ENCODE peak calls at places on chromosome 2, in four cellular contexts. M is GM12891, U is K562, R is GM12878. P is an unnamed sample.

GRCh38 chr2:190849774-190850173 is 30.8 kb upstream of the GLS start:
- DNase-seq in M (no peak), U (no peak), R (no peak), P (no peak)

GRCh38 chr2:57146951-57147350 is 899.7 kb upstream of the VRK2 start:
- DNase-seq in M (no peak), U (no peak), R (no peak), P (no peak)

GRCh38 chr2:227932001-227932400 is 60.6 kb downstream of the DAW1 start:
- DNase-seq in M (no peak), U (no peak), R (no peak), P (no peak)

GRCh38 chr2:223008162-223008561 is 43.8 kb upstream of the KCNE4 start:
- DNase-seq in M (no peak), U (no peak), R (no peak), P (no peak)

GRCh38 chr2:160918909-160919503 is 241.2 kb upstream of the TANK start:
- DNase-seq in M (no peak), U (peak; percentile 19), R (no peak), P (no peak)

GRCh38 chr2:224927671-224928173 is 114.5 kb downstream of the DOCK10 start:
- DNase-seq in M (no peak), U (no peak), R (no peak), P (no peak)

GRCh38 chr2:6184532-6185302 is 492.5 kb downstream of the SOX11 start:
- DNase-seq in M (no peak), U (no peak), R (no peak), P (no peak)

GRCh38 chr2:109674894-109675534 is 60.9 kb downstream of the SOWAHC start:
- DNase-seq in M (no peak), U (no peak), R (no peak), P (no peak)

GRCh38 chr2:205586626-205587025 is 95.7 kb upstream of the NRP2 start:
- DNase-seq in M (no peak), U (no peak), R (no peak), P (no peak)

GRCh38 chr2:60355849-60356261 is 197.6 kb downstream of the BCL11A start:
- DNase-seq in M (no peak), U (no peak), R (no peak), P (peak; percentile 14)

GRCh38 chr2:63842149-63843061 is 709 bp downstream of the UGP2 start:
- DNase-seq in M (no peak), U (peak; percentile 29), R (no peak), P (peak; percentile 51)

GRCh38 chr2:162021659-162022058 is 52.4 kb downstream of the DPP4 start:
- DNase-seq in M (no peak), U (no peak), R (no peak), P (no peak)

GRCh38 chr2:172052000-172052983 is 33.0 kb upstream of the DLX1 start:
- DNase-seq in M (no peak), U (no peak), R (no peak), P (no peak)

GRCh38 chr2:70508711-70509462 is 44.7 kb downstream of the TGFA start:
- DNase-seq in M (no peak), U (no peak), R (no peak), P (no peak)

GRCh38 chr2:10410716-10411437 is 37.2 kb downstream of the ODC1 start:
- DNase-seq in M (no peak), U (no peak), R (no peak), P (no peak)

DNA sequence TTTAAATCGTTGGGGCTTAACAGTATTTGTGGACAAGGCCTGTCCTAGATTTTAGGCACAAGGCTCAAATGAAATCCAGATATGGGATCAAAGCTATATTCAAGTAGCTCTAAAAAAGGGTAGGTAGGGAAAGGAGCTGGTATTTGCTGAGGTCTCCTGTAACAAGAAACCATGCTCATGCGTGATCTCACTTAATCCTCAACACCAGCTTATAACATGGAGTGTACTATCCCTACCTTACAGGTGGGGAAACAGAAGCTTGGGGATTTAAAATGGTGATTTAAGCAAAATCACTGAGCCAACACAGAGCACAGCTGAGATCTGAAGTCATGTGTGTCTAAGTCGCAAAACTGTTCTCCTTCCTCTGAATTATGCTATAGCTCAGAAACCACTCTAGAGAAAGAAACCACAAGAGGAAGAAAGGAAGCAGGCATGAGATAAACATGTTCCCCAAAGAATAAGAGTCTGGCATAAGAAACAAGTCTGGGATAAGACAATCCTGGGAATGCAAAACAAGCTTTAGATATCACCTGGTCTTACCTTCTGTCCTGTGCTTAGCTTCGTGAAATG is 43.1 kb downstream of the CYRIA start:
- DNase-seq in M (no peak), U (no peak), R (no peak), P (no peak)
- TF ChIP-seq SPI1 in M (no peak), U (no peak), R (no peak), P (no peak)

DNA sequence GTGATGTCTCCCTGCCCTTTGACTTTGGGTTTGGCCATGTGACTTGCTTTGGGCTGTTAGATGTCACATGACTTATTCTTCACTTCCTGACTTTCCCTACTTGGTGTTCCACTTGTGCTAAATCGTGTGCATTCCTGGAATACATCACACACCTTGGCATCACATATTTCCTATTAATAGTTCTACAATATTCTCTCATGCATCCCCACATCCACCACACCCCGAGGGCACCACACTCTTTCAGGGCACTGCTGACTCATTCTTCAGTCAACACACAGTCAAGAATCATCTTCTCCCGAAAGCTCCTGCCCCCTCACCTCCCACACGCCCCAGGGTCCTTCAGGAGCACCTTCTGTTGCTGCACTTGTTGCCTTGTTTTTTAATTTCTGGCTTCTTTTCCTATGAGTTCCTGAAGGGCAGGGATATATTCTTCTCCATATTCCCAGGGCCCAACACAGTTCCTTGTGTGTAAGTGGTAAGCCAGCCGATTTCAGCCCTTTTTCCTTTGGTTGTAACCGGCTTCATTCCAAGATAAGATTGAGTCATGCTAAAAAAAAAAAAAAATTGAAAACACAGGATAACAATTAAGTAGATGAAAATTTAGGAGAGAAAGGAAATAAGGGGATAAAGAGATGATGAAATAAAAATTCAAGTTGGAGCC is 341.4 kb downstream of the SLC4A3 start:
- DNase-seq in M (no peak), U (no peak), R (no peak), P (no peak)
- TF ChIP-seq SPI1 in M (no peak), U (no peak), R (no peak), P (no peak)

GRCh38 chr2:121897335-121897970 is 142.0 kb downstream of the TSN start:
- DNase-seq in M (peak; percentile 72), U (peak; percentile 63), R (no peak), P (peak; percentile 8)
- TF ChIP-seq SPI1 in M (no peak), U (no peak), R (no peak), P (no peak)

GRCh38 chr2:15112216-15112615 is 448.9 kb downstream of the NBAS start:
- DNase-seq in M (no peak), U (no peak), R (no peak), P (peak; percentile 31)
- TF ChIP-seq SPI1 in M (no peak), U (no peak), R (no peak), P (no peak)

GRCh38 chr2:45259144-45259543 is 249.9 kb upstream of the SIX2 start:
- DNase-seq in M (no peak), U (no peak), R (no peak), P (no peak)

GRCh38 chr2:45256867-45257641 is 247.8 kb upstream of the SIX2 start:
- DNase-seq in M (no peak), U (no peak), R (no peak), P (no peak)

GRCh38 chr2:45258251-45258775 is 249.1 kb upstream of the SIX2 start:
- DNase-seq in M (no peak), U (no peak), R (no peak), P (no peak)

GRCh38 chr2:45256173-45256866 is 247.1 kb upstream of the SIX2 start:
- DNase-seq in M (no peak), U (no peak), R (no peak), P (no peak)

DNA sequence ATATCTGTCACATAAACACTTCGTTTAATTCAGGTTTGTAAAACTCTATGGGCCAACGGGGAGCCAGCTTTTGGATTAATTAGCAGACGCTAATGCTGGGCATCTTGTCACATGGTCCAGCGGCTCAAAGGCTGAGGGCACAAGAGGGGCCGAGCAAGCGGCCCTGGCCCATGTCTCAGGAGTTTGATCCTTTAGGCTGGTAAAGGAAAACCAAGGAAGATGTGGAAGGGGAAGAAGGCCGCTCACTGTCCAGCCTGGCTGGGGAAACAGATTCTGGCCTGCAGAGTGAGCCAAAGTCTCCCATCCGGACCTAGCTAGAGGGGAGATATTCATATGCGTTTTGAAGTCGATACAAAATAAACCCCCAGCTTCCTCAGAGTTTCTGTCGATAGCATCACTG is 248.6 kb upstream of the SIX2 start:
- DNase-seq in M (no peak), U (no peak), R (no peak), P (no peak)
- TF ChIP-seq SPI1 in M (no peak), U (no peak), R (no peak), P (no peak)

DNA sequence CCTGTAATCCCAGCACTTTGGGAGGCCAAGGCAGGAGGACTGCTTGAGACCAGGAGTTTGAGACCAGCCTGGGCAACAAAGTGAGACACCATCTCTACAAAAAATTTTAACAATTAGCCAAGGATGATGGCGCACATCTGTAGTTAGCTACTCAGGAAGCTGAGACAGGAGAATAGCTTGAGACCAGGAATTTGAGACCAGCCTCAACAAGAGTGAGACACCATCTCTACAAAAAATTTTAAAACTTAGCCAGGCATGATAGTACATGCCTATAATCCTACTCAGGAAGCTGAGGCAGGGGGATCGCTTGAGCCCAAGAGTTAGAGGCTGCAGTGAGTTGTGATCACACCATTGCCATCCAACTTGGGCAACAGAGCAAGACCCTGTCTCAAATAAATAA is 7.0 kb downstream of the MEMO1 start:
- DNase-seq in M (no peak), U (no peak), R (no peak), P (no peak)
- TF ChIP-seq SPI1 in M (no peak), U (no peak), R (no peak), P (no peak)

DNA sequence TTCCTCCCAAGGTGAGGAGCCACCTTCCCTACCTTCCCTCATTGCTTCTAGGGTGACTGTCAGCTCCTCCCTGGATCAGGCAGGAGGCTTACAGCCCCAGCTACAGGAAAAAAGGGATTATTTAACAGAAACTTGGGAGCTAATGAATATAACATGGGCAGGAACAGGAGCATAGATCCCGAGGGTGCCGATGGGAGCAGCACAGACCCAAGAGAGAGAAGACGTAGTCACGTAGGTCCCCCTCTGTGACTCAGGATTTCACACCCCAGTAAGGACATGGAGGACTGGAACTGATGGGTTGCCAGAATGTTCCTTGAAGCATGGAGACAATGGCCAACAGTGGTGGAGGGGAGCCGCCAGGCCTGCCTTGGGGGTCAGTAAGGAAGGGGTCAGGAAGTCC is 10.3 kb upstream of the HDAC4 start:
- DNase-seq in M (no peak), U (no peak), R (no peak), P (no peak)
- TF ChIP-seq SPI1 in M (no peak), U (no peak), R (no peak), P (no peak)